ENCODE peak calls at places on chromosome 7, in five cellular contexts. One of them, this sample, is unnamed.

GRCh38 chr7:48154792-48155413 is 16.4 kb upstream of the ABCA13 start:
- DNase-seq in H9: no peak
- DNase-seq in mesenchymal stem cell: peak; percentile 61
- DNase-seq in trophoblast cell: peak; percentile 77
- DNase-seq in H1: no peak
- DNase-seq in this sample: no peak

GRCh38 chr7:50303082-50303893 is 1.2 kb upstream of the IKZF1 start:
- DNase-seq in H9: peak; percentile 60
- DNase-seq in mesenchymal stem cell: no peak
- DNase-seq in trophoblast cell: no peak
- DNase-seq in H1: no peak
- DNase-seq in this sample: no peak

GRCh38 chr7:2956526-2957368 is 86.9 kb downstream of the CARD11 start:
- DNase-seq in H9: no peak
- DNase-seq in mesenchymal stem cell: peak; percentile 64
- DNase-seq in trophoblast cell: peak; percentile 86
- DNase-seq in H1: no peak
- DNase-seq in this sample: no peak

GRCh38 chr7:137080516-137081203 is 212.2 kb downstream of the CHRM2 start:
- DNase-seq in H9: no peak
- DNase-seq in mesenchymal stem cell: no peak
- DNase-seq in trophoblast cell: no peak
- DNase-seq in H1: no peak
- DNase-seq in this sample: no peak

GRCh38 chr7:136687693-136688322 is 180.6 kb upstream of the CHRM2 start:
- DNase-seq in H9: no peak
- DNase-seq in mesenchymal stem cell: peak; percentile 43
- DNase-seq in trophoblast cell: peak; percentile 58
- DNase-seq in H1: no peak
- DNase-seq in this sample: peak; percentile 4

GRCh38 chr7:101884671-101885596 is 67.5 kb downstream of the CUX1 start:
- DNase-seq in H9: no peak
- DNase-seq in mesenchymal stem cell: peak; percentile 26
- DNase-seq in trophoblast cell: no peak
- DNase-seq in H1: no peak
- DNase-seq in this sample: no peak

GRCh38 chr7:16939161-16939560 is 57.4 kb upstream of the AGR3 start:
- DNase-seq in H9: no peak
- DNase-seq in mesenchymal stem cell: no peak
- DNase-seq in trophoblast cell: no peak
- DNase-seq in H1: no peak
- DNase-seq in this sample: no peak

GRCh38 chr7:28017372-28017771 is 163.2 kb downstream of the JAZF1 start:
- DNase-seq in H9: no peak
- DNase-seq in mesenchymal stem cell: peak; percentile 28
- DNase-seq in trophoblast cell: no peak
- DNase-seq in H1: no peak
- DNase-seq in this sample: no peak

DNA sequence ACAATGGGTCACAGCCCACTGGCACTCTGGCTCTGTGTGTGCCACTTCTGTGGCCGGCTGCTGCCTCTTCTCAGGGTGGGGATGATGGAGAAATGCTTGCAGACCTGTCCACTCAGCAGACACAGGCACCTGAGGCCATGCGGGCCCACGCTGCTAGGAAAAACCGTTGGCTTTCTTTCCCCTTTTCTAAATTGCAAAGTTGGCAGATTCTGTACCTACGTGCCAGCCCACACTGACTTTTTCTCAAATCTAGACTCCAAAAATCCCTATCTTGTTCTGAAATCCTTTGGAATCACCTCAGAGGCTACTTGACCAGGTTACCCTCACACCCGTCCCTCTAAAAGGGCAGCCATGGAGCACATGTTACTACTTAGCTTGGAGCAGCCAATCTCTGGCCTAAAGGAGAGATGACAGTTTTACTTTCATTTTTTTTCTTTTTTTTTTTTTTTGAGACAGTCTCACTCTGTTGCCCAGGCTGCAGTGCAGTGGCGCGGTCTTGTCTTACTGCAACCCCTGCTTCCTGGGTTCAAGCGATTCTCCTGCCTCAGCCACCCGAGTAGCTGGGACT is 99.4 kb downstream of the RNF216 start:
- DNase-seq in H9: no peak
- DNase-seq in mesenchymal stem cell: no peak
- DNase-seq in trophoblast cell: no peak
- DNase-seq in H1: no peak
- DNase-seq in this sample: no peak
- H2BK12ac ChIP-seq in H9: no peak overlapping the region
- H2BK12ac ChIP-seq in mesenchymal stem cell: peak overlapping the region; percentile 12
- H2BK12ac ChIP-seq in trophoblast cell: peak overlapping the region; percentile 7
- H2BK12ac ChIP-seq in H1: no peak overlapping the region
- H2BK12ac ChIP-seq in this sample: no peak overlapping the region

DNA sequence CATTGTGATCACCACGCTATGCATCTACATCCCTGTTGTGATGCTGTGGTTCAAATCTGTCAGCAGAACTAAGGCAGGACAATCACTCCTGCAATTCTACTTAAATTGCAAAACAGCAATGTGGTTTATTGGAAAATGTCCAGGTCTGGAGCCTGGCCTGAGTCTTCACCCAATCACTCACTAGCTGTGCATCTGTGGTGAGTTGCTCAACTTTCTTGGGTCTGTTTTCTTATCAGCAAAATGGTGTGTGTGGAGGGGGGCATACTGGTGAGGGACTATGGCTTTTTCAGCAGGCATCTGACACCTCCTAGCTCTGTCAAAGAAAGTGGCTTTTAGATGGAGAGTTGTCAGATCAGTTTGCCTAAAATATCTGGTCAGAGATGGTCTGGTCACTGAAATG is 108.3 kb upstream of the FEZF1 start:
- DNase-seq in H9: no peak
- DNase-seq in mesenchymal stem cell: peak; percentile 69
- DNase-seq in trophoblast cell: no peak
- DNase-seq in H1: no peak
- DNase-seq in this sample: no peak
- H2BK12ac ChIP-seq in H9: no peak overlapping the region
- H2BK12ac ChIP-seq in mesenchymal stem cell: no peak overlapping the region
- H2BK12ac ChIP-seq in trophoblast cell: no peak overlapping the region
- H2BK12ac ChIP-seq in H1: no peak overlapping the region
- H2BK12ac ChIP-seq in this sample: no peak overlapping the region

GRCh38 chr7:14218338-14218737 is 228.9 kb upstream of the ETV1 start:
- DNase-seq in H9: no peak
- DNase-seq in mesenchymal stem cell: no peak
- DNase-seq in trophoblast cell: no peak
- DNase-seq in H1: no peak
- DNase-seq in this sample: no peak

DNA sequence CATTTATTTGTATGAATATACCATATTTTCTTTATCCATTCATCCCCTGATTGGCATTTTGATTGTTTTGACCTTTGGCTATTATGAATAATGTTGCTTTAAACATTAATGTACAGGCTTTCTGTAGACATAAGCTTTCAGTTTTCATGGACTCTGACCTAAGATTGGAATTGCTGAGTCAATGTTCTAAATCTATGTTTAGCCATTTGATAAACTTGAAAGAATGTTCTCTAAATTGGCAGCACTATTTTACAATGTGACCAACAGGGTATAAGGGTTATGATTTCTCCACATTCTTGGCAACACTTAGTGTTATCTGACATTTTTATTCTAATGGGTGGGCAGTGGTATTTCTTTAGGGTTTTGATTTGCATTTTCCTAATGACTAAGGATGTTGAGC is 229.7 kb upstream of the ETV1 start:
- DNase-seq in H9: no peak
- DNase-seq in mesenchymal stem cell: no peak
- DNase-seq in trophoblast cell: no peak
- DNase-seq in H1: no peak
- DNase-seq in this sample: no peak
- H2BK12ac ChIP-seq in H9: no peak overlapping the region
- H2BK12ac ChIP-seq in mesenchymal stem cell: no peak overlapping the region
- H2BK12ac ChIP-seq in trophoblast cell: no peak overlapping the region
- H2BK12ac ChIP-seq in H1: no peak overlapping the region
- H2BK12ac ChIP-seq in this sample: no peak overlapping the region

DNA sequence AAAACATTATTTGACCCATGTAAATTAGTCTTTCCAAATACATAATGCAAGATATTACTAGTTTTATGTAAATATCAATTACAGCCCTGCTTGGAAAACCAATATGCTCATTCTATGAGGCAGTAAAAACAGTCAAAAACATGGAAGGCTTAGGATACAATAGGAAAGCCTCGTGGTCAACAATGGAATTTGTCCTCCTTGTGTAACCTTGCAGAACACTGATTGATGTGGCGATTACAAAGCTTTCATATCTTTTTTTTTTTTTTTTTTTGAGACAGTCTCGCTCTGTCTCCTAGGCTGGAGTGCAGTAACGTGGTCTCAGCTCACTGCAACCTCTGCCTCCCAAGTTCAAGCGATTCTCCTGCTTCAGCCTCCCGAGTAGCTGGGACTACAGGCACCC is 157.3 kb upstream of the BET1 start:
- DNase-seq in H9: no peak
- DNase-seq in mesenchymal stem cell: no peak
- DNase-seq in trophoblast cell: no peak
- DNase-seq in H1: no peak
- DNase-seq in this sample: no peak
- H2BK12ac ChIP-seq in H9: no peak overlapping the region
- H2BK12ac ChIP-seq in mesenchymal stem cell: no peak overlapping the region
- H2BK12ac ChIP-seq in trophoblast cell: no peak overlapping the region
- H2BK12ac ChIP-seq in H1: no peak overlapping the region
- H2BK12ac ChIP-seq in this sample: no peak overlapping the region

GRCh38 chr7:175955-176354 is 16.4 kb upstream of the FAM20C start:
- DNase-seq in H9: no peak
- DNase-seq in mesenchymal stem cell: no peak
- DNase-seq in trophoblast cell: no peak
- DNase-seq in H1: no peak
- DNase-seq in this sample: no peak
- H2BK12ac ChIP-seq in H9: no peak overlapping the region
- H2BK12ac ChIP-seq in mesenchymal stem cell: no peak overlapping the region
- H2BK12ac ChIP-seq in trophoblast cell: no peak overlapping the region
- H2BK12ac ChIP-seq in H1: no peak overlapping the region
- H2BK12ac ChIP-seq in this sample: no peak overlapping the region

DNA sequence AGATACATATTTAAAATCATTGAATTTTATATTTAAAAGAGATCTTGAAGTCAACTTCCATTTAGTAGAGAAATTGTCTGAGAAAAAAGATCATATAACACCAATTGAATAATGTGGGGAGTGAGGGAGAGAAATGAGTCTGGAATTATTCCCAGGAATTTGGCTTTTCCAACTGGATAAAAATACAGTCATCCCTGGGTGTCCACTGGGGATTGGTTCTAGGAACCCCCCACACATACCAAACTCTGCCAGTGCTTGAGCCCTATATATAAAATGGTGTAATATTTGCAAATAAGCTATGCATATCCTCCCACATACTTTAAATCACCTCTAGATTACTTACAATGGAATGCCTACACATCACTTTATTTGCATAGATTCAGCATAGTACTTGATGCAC is 162.8 kb upstream of the SEMA3C start:
- DNase-seq in H9: no peak
- DNase-seq in mesenchymal stem cell: no peak
- DNase-seq in trophoblast cell: no peak
- DNase-seq in H1: no peak
- DNase-seq in this sample: no peak
- H2BK12ac ChIP-seq in H9: no peak overlapping the region
- H2BK12ac ChIP-seq in mesenchymal stem cell: no peak overlapping the region
- H2BK12ac ChIP-seq in trophoblast cell: no peak overlapping the region
- H2BK12ac ChIP-seq in H1: no peak overlapping the region
- H2BK12ac ChIP-seq in this sample: no peak overlapping the region

DNA sequence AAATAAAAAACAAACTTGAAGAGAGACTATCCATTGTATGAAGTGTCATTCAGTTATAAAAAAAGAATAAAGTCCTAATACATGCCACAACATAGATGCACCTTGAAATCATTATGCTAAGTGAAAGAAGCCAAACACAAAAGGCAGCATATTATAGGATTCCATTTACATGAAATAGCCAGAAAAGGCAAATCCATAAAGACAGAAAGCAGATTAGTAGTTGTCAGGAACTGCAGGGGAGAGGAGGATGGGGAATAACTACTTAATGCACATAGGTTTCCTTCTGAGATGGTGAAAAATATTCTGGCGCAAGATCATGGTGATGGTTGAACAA is 6.6 kb upstream of the PON1 start:
- DNase-seq in H9: no peak
- DNase-seq in mesenchymal stem cell: no peak
- DNase-seq in trophoblast cell: no peak
- DNase-seq in H1: no peak
- DNase-seq in this sample: no peak
- H2BK12ac ChIP-seq in H9: no peak overlapping the region
- H2BK12ac ChIP-seq in mesenchymal stem cell: no peak overlapping the region
- H2BK12ac ChIP-seq in trophoblast cell: no peak overlapping the region
- H2BK12ac ChIP-seq in H1: no peak overlapping the region
- H2BK12ac ChIP-seq in this sample: no peak overlapping the region

GRCh38 chr7:149816794-149817193 is 21.4 kb upstream of the ZNF862 start:
- DNase-seq in H9: no peak
- DNase-seq in mesenchymal stem cell: no peak
- DNase-seq in trophoblast cell: no peak
- DNase-seq in H1: no peak
- DNase-seq in this sample: no peak
- H2BK12ac ChIP-seq in H9: no peak overlapping the region
- H2BK12ac ChIP-seq in mesenchymal stem cell: no peak overlapping the region
- H2BK12ac ChIP-seq in trophoblast cell: no peak overlapping the region
- H2BK12ac ChIP-seq in H1: no peak overlapping the region
- H2BK12ac ChIP-seq in this sample: peak overlapping the region; percentile 46

GRCh38 chr7:21914671-21915070 is 31.0 kb downstream of the CDCA7L start:
- DNase-seq in H9: no peak
- DNase-seq in mesenchymal stem cell: no peak
- DNase-seq in trophoblast cell: no peak
- DNase-seq in H1: no peak
- DNase-seq in this sample: no peak
- H2BK12ac ChIP-seq in H9: no peak overlapping the region
- H2BK12ac ChIP-seq in mesenchymal stem cell: no peak overlapping the region
- H2BK12ac ChIP-seq in trophoblast cell: no peak overlapping the region
- H2BK12ac ChIP-seq in H1: no peak overlapping the region
- H2BK12ac ChIP-seq in this sample: no peak overlapping the region

GRCh38 chr7:80834105-80834410 is 84.8 kb downstream of the SEMA3C start:
- DNase-seq in H9: no peak
- DNase-seq in mesenchymal stem cell: no peak
- DNase-seq in trophoblast cell: no peak
- DNase-seq in H1: no peak
- DNase-seq in this sample: no peak
- H2BK12ac ChIP-seq in H9: no peak overlapping the region
- H2BK12ac ChIP-seq in mesenchymal stem cell: no peak overlapping the region
- H2BK12ac ChIP-seq in trophoblast cell: no peak overlapping the region
- H2BK12ac ChIP-seq in H1: no peak overlapping the region
- H2BK12ac ChIP-seq in this sample: no peak overlapping the region

This sample was measured in neuronal stem cell.